ENCODE peak calls at places on chromosomes 3 and 15, in ten cellular contexts. C is HFF-Myc; Y is heart left ventricle; V is AG04450; K is right atrium auricular region; E is breast epithelium; J is CD8-positive, alpha-beta T cell; B is AG09309; A is fibroblast of lung; L is astrocyte of the spinal cord. P is an unnamed sample.

GRCh38 chr3:27632431-27633223 is 89.5 kb downstream of the EOMES start:
- DNase-seq in L (peak; percentile 69), B (no peak), V (peak; percentile 26), J (peak; percentile 44), Y (peak; percentile 53), A (peak; percentile 69), C (no peak), K (no peak), E (no peak), P (no peak)

GRCh38 chr15:68377766-68378165 is 54.2 kb downstream of the ITGA11 start:
- DNase-seq in Y (no peak), B (no peak), J (no peak), A (no peak), E (no peak), V (no peak), K (peak; percentile 40), L (no peak), C (no peak), P (no peak)

GRCh38 chr3:165254812-165255211 is 58.6 kb upstream of the SLITRK3 start:
- DNase-seq in Y (no peak), C (no peak), J (no peak), E (no peak), B (no peak), V (no peak), A (peak; percentile 72), L (peak; percentile 43), K (no peak), P (peak; percentile 3)

GRCh38 chr3:169886671-169887070 is 16.9 kb upstream of the LRRC31 start:
- DNase-seq in C (no peak), L (peak; percentile 22), Y (peak; percentile 90), J (no peak), E (peak; percentile 52), B (peak; percentile 24), V (peak; percentile 1), A (peak; percentile 69), K (peak; percentile 75), P (peak; percentile 9)

GRCh38 chr15:77369168-77369567 is 50.7 kb downstream of the PEAK1 start:
- DNase-seq in B (no peak), A (no peak), L (peak; percentile 13), K (no peak), E (no peak), V (peak; percentile 7), J (no peak), Y (no peak), C (no peak), P (no peak)

GRCh38 chr3:99966657-99967420 is 147.5 kb downstream of the FILIP1L start:
- DNase-seq in L (peak; percentile 48), K (no peak), E (no peak), Y (no peak), J (no peak), A (peak; percentile 62), V (no peak), C (no peak), B (no peak), P (peak; percentile 40)

GRCh38 chr3:128969993-128970740 is 23.7 kb downstream of the CFAP92 start:
- DNase-seq in V (no peak), L (peak; percentile 40), J (peak; percentile 50), Y (no peak), B (no peak), K (no peak), C (no peak), E (no peak), A (peak; percentile 58), P (no peak)

GRCh38 chr3:127135241-127136023 is 57.5 kb upstream of the PRR23E start:
- DNase-seq in C (no peak), K (no peak), V (no peak), J (no peak), A (no peak), E (no peak), Y (peak; percentile 63), B (no peak), L (peak; percentile 11), P (no peak)

GRCh38 chr3:27591811-27592210 is 107.6 kb upstream of the SLC4A7 start:
- DNase-seq in A (no peak), L (no peak), J (no peak), E (no peak), Y (no peak), B (no peak), K (no peak), C (no peak), V (no peak), P (no peak)

DNA sequence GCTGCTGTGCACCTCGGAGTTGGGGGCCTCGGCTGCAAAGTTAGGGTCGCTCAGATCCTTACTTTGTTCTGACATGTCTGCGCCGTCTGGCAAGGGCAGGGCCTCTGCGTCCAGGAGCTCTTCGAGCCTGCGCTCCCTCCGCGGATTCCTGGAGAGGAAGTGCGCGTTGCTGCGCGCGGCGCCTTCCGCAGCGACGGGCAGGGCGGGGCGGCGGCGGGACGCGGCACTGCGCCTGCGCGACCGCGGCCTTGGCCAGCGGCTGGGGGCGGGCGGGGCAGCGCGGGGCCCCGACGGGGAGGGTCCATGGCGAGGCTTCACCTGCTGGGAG is at the start of gene NDN:
- DNase-seq in K (no peak), J (no peak), V (no peak), C (no peak), A (peak; percentile 67), E (no peak), L (peak; percentile 37), B (no peak), Y (peak; percentile 47), P (peak; percentile 10)
- H3K4me3 ChIP-seq in K (peak within 1 kb of the TSS; percentile 46), J (no peak within 1 kb of the TSS), V (peak within 1 kb of the TSS; percentile 66), C (peak within 1 kb of the TSS; percentile 43), A (no peak within 1 kb of the TSS), E (peak within 1 kb of the TSS; percentile 54), L (peak within 1 kb of the TSS; percentile 55), B (peak within 1 kb of the TSS; percentile 37), Y (peak within 1 kb of the TSS; percentile 45), P (peak within 1 kb of the TSS; percentile 62)

GRCh38 chr15:75620776-75621536 is 4.6 kb downstream of the SNUPN start:
- DNase-seq in B (peak; percentile 89), A (peak; percentile 92), K (peak; percentile 93), C (peak; percentile 61), E (peak; percentile 65), L (peak; percentile 85), J (no peak), V (peak; percentile 64), Y (peak; percentile 84), P (peak; percentile 84)
- H3K4me3 ChIP-seq in B (no peak overlapping the region), A (no peak overlapping the region), K (no peak overlapping the region), C (peak overlapping the region; percentile 31), E (peak overlapping the region; percentile 28), L (no peak overlapping the region), J (no peak overlapping the region), V (peak overlapping the region; percentile 30), Y (peak overlapping the region; percentile 10), P (peak overlapping the region; percentile 43)

DNA sequence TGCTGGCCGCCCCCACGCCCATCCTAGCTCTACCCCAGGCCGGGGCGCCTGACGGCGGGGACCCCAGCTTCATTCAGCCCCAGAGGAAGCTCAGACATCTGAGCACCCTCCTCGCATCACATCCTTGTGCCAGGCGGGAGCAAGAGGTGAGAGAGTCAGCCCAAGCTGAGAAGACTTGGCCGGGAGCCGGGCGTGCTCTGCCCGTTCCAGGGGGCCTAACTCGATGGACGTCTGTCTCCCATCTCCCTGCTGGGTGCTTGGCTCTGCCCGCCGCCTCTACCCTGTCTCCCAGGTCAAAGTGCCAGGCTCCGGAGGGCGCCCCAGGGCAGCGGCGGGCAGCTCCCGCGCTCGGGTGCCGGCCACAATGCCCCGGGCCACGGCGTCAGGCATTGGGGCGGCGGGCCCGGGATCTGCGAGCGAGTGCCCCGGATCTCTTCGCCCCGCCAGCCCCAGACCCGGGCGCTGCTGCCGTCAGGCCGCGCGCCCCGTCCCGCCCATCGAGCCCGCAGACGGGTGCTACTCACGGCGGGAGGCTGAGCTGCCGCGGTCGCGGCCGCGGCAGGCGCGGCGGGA is 425 bp downstream of the DAPK2 start:
- DNase-seq in C (no peak), Y (peak; percentile 54), E (no peak), L (no peak), K (no peak), A (no peak), B (no peak), J (no peak), V (no peak), P (no peak)
- H3K4me3 ChIP-seq in C (peak overlapping the region; percentile 45), Y (peak overlapping the region; percentile 66), E (peak overlapping the region; percentile 73), L (peak overlapping the region; percentile 16), K (peak overlapping the region; percentile 71), A (peak overlapping the region; percentile 42), B (peak overlapping the region; percentile 54), J (peak overlapping the region; percentile 26), V (peak overlapping the region; percentile 56), P (peak overlapping the region; percentile 40)

GRCh38 chr3:72085036-72085435 is 300.1 kb upstream of the PROK2 start:
- DNase-seq in C (no peak), Y (no peak), L (no peak), V (no peak), J (no peak), E (no peak), A (no peak), B (no peak), K (no peak), P (no peak)

GRCh38 chr3:72087420-72087819 is 302.5 kb upstream of the PROK2 start:
- DNase-seq in E (no peak), V (no peak), A (no peak), C (no peak), K (no peak), Y (no peak), B (no peak), L (no peak), J (no peak), P (no peak)

GRCh38 chr3:72088486-72089025 is 303.6 kb upstream of the PROK2 start:
- DNase-seq in K (no peak), J (no peak), Y (no peak), E (no peak), B (no peak), V (no peak), A (no peak), C (no peak), L (no peak), P (no peak)

GRCh38 chr3:72086051-72086711 is 301.2 kb upstream of the PROK2 start:
- DNase-seq in C (no peak), B (peak; percentile 13), J (no peak), Y (no peak), E (no peak), A (peak; percentile 25), V (no peak), K (no peak), L (no peak), P (peak; percentile 71)

DNA sequence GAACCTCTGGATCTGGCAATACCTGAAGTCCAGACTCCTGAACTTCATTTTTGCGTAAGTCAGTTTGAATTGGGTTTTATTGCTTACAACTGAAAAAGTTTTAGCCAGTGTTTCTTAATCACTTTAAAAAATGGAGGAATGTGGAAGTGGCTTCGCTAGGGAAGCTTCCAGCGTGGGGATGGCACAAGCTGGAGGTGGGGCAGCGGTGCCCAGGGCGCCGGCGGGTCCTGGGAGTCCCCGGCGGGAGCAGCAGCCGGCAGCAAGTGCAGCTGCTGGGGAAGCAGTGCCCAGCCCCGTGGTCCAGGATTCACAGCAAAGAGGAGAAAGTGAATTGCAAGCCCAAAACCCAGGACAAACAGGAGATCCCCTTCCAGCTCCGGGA is 301.8 kb upstream of the PROK2 start:
- DNase-seq in K (no peak), C (no peak), J (no peak), B (no peak), Y (no peak), E (no peak), V (no peak), L (no peak), A (no peak), P (no peak)
- H3K4me3 ChIP-seq in K (no peak overlapping the region), C (no peak overlapping the region), J (no peak overlapping the region), B (no peak overlapping the region), Y (no peak overlapping the region), E (no peak overlapping the region), V (no peak overlapping the region), L (no peak overlapping the region), A (no peak overlapping the region), P (no peak overlapping the region)

GRCh38 chr3:173894-174293 is 22.7 kb upstream of the CHL1 start:
- DNase-seq in E (no peak), V (no peak), A (peak; percentile 12), L (no peak), J (no peak), B (no peak), Y (no peak), K (no peak), C (no peak), P (no peak)
- H3K4me3 ChIP-seq in E (no peak overlapping the region), V (no peak overlapping the region), A (no peak overlapping the region), L (no peak overlapping the region), J (no peak overlapping the region), B (no peak overlapping the region), Y (no peak overlapping the region), K (no peak overlapping the region), C (no peak overlapping the region), P (no peak overlapping the region)

P was measured in skeletal muscle cell.